ENCODE peak calls at places on chromosomes 7 and 10, in seven cellular contexts. One of them, this sample, is unnamed.

GRCh38 chr10:87861953-87862643 is 1.2 kb downstream of the KLLN start:
- DNase-seq in WERI-Rb-1: peak
- DNase-seq in nephron progenitor cell: peak
- DNase-seq in left ventricle myocardium inferior: peak
- DNase-seq in AG04450: peak
- DNase-seq in WTC11: peak
- DNase-seq in GM20000: peak
- DNase-seq in this sample: peak

GRCh38 chr10:124688889-124689670 is 55.1 kb downstream of the FAM53B start:
- DNase-seq in WERI-Rb-1: no peak
- DNase-seq in nephron progenitor cell: no peak
- DNase-seq in left ventricle myocardium inferior: no peak
- DNase-seq in WTC11: no peak
- DNase-seq in AG04450: no peak
- DNase-seq in GM20000: peak
- DNase-seq in this sample: no peak

GRCh38 chr10:93465806-93466675 is 16.1 kb downstream of the MYOF start:
- DNase-seq in WERI-Rb-1: no peak
- DNase-seq in WTC11: no peak
- DNase-seq in left ventricle myocardium inferior: peak
- DNase-seq in GM20000: no peak
- DNase-seq in AG04450: no peak
- DNase-seq in nephron progenitor cell: no peak
- DNase-seq in this sample: no peak

GRCh38 chr7:17651926-17652385 is 288.3 kb downstream of the SNX13 start:
- DNase-seq in WERI-Rb-1: no peak
- DNase-seq in nephron progenitor cell: no peak
- DNase-seq in left ventricle myocardium inferior: no peak
- DNase-seq in AG04450: peak
- DNase-seq in GM20000: no peak
- DNase-seq in WTC11: no peak
- DNase-seq in this sample: no peak

GRCh38 chr7:70693690-70694356 is 438.1 kb upstream of the GALNT17 start:
- DNase-seq in AG04450: no peak
- DNase-seq in WERI-Rb-1: peak
- DNase-seq in WTC11: peak
- DNase-seq in nephron progenitor cell: peak
- DNase-seq in left ventricle myocardium inferior: peak
- DNase-seq in GM20000: peak
- DNase-seq in this sample: peak

GRCh38 chr10:110652475-110653118 is 8.5 kb downstream of the RBM20 start:
- DNase-seq in AG04450: no peak
- DNase-seq in nephron progenitor cell: no peak
- DNase-seq in left ventricle myocardium inferior: no peak
- DNase-seq in GM20000: no peak
- DNase-seq in WTC11: no peak
- DNase-seq in WERI-Rb-1: no peak
- DNase-seq in this sample: no peak

GRCh38 chr7:55369427-55369826 is 4.3 kb downstream of the LANCL2 start:
- DNase-seq in WERI-Rb-1: no peak
- DNase-seq in WTC11: no peak
- DNase-seq in GM20000: no peak
- DNase-seq in nephron progenitor cell: no peak
- DNase-seq in AG04450: peak
- DNase-seq in left ventricle myocardium inferior: no peak
- DNase-seq in this sample: no peak

GRCh38 chr7:139153832-139154231 is 44.3 kb upstream of the ZC3HAV1 start:
- DNase-seq in nephron progenitor cell: no peak
- DNase-seq in AG04450: peak
- DNase-seq in left ventricle myocardium inferior: no peak
- DNase-seq in WTC11: no peak
- DNase-seq in GM20000: no peak
- DNase-seq in WERI-Rb-1: no peak
- DNase-seq in this sample: no peak

GRCh38 chr7:102393467-102393866 is 2.7 kb upstream of the PRKRIP1 start:
- DNase-seq in left ventricle myocardium inferior: no peak
- DNase-seq in WERI-Rb-1: no peak
- DNase-seq in GM20000: no peak
- DNase-seq in nephron progenitor cell: no peak
- DNase-seq in AG04450: no peak
- DNase-seq in WTC11: no peak
- DNase-seq in this sample: no peak

GRCh38 chr7:105734233-105734632 is 142.2 kb downstream of the ATXN7L1 start:
- DNase-seq in WTC11: no peak
- DNase-seq in AG04450: peak
- DNase-seq in GM20000: no peak
- DNase-seq in left ventricle myocardium inferior: no peak
- DNase-seq in WERI-Rb-1: peak
- DNase-seq in nephron progenitor cell: no peak
- DNase-seq in this sample: no peak

GRCh38 chr10:130455791-130456190 is 319.6 kb downstream of the GLRX3 start:
- DNase-seq in AG04450: no peak
- DNase-seq in nephron progenitor cell: no peak
- DNase-seq in WERI-Rb-1: no peak
- DNase-seq in WTC11: no peak
- DNase-seq in left ventricle myocardium inferior: no peak
- DNase-seq in GM20000: no peak
- DNase-seq in this sample: no peak

GRCh38 chr7:80379034-80379433 is 132.8 kb downstream of the GNAT3 start:
- DNase-seq in WERI-Rb-1: no peak
- DNase-seq in nephron progenitor cell: no peak
- DNase-seq in left ventricle myocardium inferior: no peak
- DNase-seq in AG04450: no peak
- DNase-seq in WTC11: no peak
- DNase-seq in GM20000: no peak
- DNase-seq in this sample: no peak

GRCh38 chr10:8255301-8255700 is 200.8 kb downstream of the GATA3 start:
- DNase-seq in nephron progenitor cell: no peak
- DNase-seq in WTC11: no peak
- DNase-seq in left ventricle myocardium inferior: no peak
- DNase-seq in GM20000: no peak
- DNase-seq in WERI-Rb-1: no peak
- DNase-seq in AG04450: no peak
- DNase-seq in this sample: no peak

GRCh38 chr10:117418121-117418520 is 42.9 kb upstream of the PDZD8 start:
- DNase-seq in GM20000: no peak
- DNase-seq in WTC11: no peak
- DNase-seq in WERI-Rb-1: no peak
- DNase-seq in nephron progenitor cell: no peak
- DNase-seq in left ventricle myocardium inferior: no peak
- DNase-seq in AG04450: no peak
- DNase-seq in this sample: no peak

GRCh38 chr7:33805630-33806233 is 99.6 kb upstream of the BMPER start:
- DNase-seq in WERI-Rb-1: no peak
- DNase-seq in GM20000: no peak
- DNase-seq in nephron progenitor cell: no peak
- DNase-seq in AG04450: no peak
- DNase-seq in left ventricle myocardium inferior: no peak
- DNase-seq in WTC11: no peak
- DNase-seq in this sample: no peak

GRCh38 chr10:65555192-65555591 is 1370.6 kb upstream of the LRRTM3 start:
- DNase-seq in WERI-Rb-1: no peak
- DNase-seq in left ventricle myocardium inferior: no peak
- DNase-seq in AG04450: no peak
- DNase-seq in WTC11: no peak
- DNase-seq in nephron progenitor cell: no peak
- DNase-seq in GM20000: no peak
- DNase-seq in this sample: no peak
- TF ChIP-seq CTCF in WERI-Rb-1: no peak
- TF ChIP-seq CTCF in left ventricle myocardium inferior: no peak
- TF ChIP-seq CTCF in AG04450: no peak
- TF ChIP-seq CTCF in WTC11: no peak
- TF ChIP-seq CTCF in nephron progenitor cell: no peak
- TF ChIP-seq CTCF in GM20000: no peak
- TF ChIP-seq CTCF in this sample: no peak

GRCh38 chr7:35727571-35727970 is 32.6 kb upstream of the HERPUD2 start:
- DNase-seq in nephron progenitor cell: no peak
- DNase-seq in WERI-Rb-1: no peak
- DNase-seq in AG04450: no peak
- DNase-seq in left ventricle myocardium inferior: no peak
- DNase-seq in WTC11: no peak
- DNase-seq in GM20000: peak
- DNase-seq in this sample: no peak
- TF ChIP-seq CTCF in nephron progenitor cell: no peak
- TF ChIP-seq CTCF in WERI-Rb-1: no peak
- TF ChIP-seq CTCF in AG04450: no peak
- TF ChIP-seq CTCF in left ventricle myocardium inferior: no peak
- TF ChIP-seq CTCF in WTC11: no peak
- TF ChIP-seq CTCF in GM20000: no peak
- TF ChIP-seq CTCF in this sample: no peak

GRCh38 chr10:52999258-52999657 is 226.7 kb upstream of the MBL2 start:
- DNase-seq in nephron progenitor cell: no peak
- DNase-seq in WTC11: no peak
- DNase-seq in WERI-Rb-1: no peak
- DNase-seq in left ventricle myocardium inferior: no peak
- DNase-seq in AG04450: no peak
- DNase-seq in GM20000: no peak
- DNase-seq in this sample: no peak
- TF ChIP-seq CTCF in nephron progenitor cell: no peak
- TF ChIP-seq CTCF in WTC11: no peak
- TF ChIP-seq CTCF in WERI-Rb-1: no peak
- TF ChIP-seq CTCF in left ventricle myocardium inferior: no peak
- TF ChIP-seq CTCF in AG04450: no peak
- TF ChIP-seq CTCF in GM20000: no peak
- TF ChIP-seq CTCF in this sample: no peak

DNA sequence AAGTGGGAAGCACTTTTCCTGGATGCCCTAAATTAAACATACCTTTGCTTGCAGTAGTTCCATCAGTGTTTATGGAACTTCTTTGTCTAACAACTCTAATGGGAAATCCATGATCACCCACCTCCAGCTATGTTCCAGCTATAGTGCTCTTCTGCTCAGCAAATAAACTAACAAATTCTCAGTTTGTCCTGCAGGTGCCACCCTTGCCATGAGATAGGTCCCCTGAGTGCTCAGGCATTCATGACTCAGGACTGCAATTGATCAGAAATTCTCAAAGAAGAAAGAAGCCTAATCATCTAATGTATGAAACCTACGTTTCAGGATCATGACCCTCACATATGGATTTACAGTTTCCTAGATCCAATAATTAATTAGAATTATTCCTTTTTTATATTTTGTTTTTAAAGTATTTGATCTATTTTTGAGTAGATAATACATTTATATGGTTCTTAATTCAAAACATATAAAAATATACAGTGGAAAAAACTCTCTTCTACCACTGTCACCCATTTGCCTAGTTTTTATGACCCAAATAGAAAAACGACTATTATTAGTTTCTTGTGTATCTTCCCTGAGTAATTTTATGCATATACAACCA is 48.7 kb upstream of the DYNC1I1 start:
- DNase-seq in nephron progenitor cell: peak
- DNase-seq in left ventricle myocardium inferior: no peak
- DNase-seq in GM20000: peak
- DNase-seq in WERI-Rb-1: peak
- DNase-seq in WTC11: peak
- DNase-seq in AG04450: no peak
- DNase-seq in this sample: peak
- TF ChIP-seq CTCF in nephron progenitor cell: peak
- TF ChIP-seq CTCF in left ventricle myocardium inferior: peak
- TF ChIP-seq CTCF in GM20000: peak
- TF ChIP-seq CTCF in WERI-Rb-1: peak
- TF ChIP-seq CTCF in WTC11: peak
- TF ChIP-seq CTCF in AG04450: no peak
- TF ChIP-seq CTCF in this sample: peak

GRCh38 chr7:151744656-151745055 is 132.3 kb downstream of the PRKAG2 start:
- DNase-seq in WERI-Rb-1: no peak
- DNase-seq in nephron progenitor cell: no peak
- DNase-seq in GM20000: no peak
- DNase-seq in WTC11: no peak
- DNase-seq in AG04450: no peak
- DNase-seq in left ventricle myocardium inferior: no peak
- DNase-seq in this sample: no peak

GRCh38 chr7:151744051-151744580 is 132.8 kb downstream of the PRKAG2 start:
- DNase-seq in AG04450: no peak
- DNase-seq in left ventricle myocardium inferior: no peak
- DNase-seq in WTC11: no peak
- DNase-seq in GM20000: no peak
- DNase-seq in nephron progenitor cell: no peak
- DNase-seq in WERI-Rb-1: no peak
- DNase-seq in this sample: no peak

GRCh38 chr7:151743481-151743983 is 133.4 kb downstream of the PRKAG2 start:
- DNase-seq in nephron progenitor cell: no peak
- DNase-seq in GM20000: no peak
- DNase-seq in WTC11: no peak
- DNase-seq in AG04450: no peak
- DNase-seq in WERI-Rb-1: no peak
- DNase-seq in left ventricle myocardium inferior: peak
- DNase-seq in this sample: no peak

GRCh38 chr7:151745706-151746105 is 131.2 kb downstream of the PRKAG2 start:
- DNase-seq in WTC11: no peak
- DNase-seq in WERI-Rb-1: no peak
- DNase-seq in left ventricle myocardium inferior: no peak
- DNase-seq in GM20000: no peak
- DNase-seq in nephron progenitor cell: no peak
- DNase-seq in AG04450: no peak
- DNase-seq in this sample: no peak

DNA sequence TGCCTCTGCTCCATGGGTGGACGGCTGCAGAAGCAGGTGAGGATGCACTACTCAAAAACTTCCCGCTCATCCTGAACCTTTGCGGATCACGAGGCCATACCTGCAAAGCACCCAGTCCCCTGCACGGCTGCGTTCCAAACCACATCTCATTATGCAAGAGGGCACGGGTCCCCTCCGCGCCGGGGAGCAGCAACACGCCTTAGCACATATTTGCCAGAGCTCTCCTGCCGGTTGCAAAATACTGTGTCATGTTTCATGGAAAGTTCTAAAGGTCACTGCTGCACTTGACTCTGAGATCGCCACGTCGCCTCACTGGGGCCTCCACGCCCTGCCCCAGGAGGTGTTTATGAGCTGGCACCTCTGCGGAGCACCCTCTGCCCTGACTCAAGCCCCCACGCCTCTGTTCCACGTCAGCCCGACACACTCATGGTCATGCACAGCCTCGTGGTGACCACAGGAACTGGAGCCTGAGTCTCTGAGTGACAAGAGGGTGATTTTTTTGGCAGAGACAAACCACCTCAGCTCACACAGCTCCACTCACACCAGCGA is 131.8 kb downstream of the PRKAG2 start:
- DNase-seq in WERI-Rb-1: no peak
- DNase-seq in nephron progenitor cell: no peak
- DNase-seq in GM20000: no peak
- DNase-seq in left ventricle myocardium inferior: peak
- DNase-seq in WTC11: no peak
- DNase-seq in AG04450: no peak
- DNase-seq in this sample: no peak
- TF ChIP-seq CTCF in WERI-Rb-1: no peak
- TF ChIP-seq CTCF in nephron progenitor cell: no peak
- TF ChIP-seq CTCF in GM20000: no peak
- TF ChIP-seq CTCF in left ventricle myocardium inferior: peak
- TF ChIP-seq CTCF in WTC11: no peak
- TF ChIP-seq CTCF in AG04450: peak
- TF ChIP-seq CTCF in this sample: peak

GRCh38 chr10:76026931-76027330 is 595.5 kb downstream of the LRMDA start:
- DNase-seq in AG04450: no peak
- DNase-seq in WERI-Rb-1: no peak
- DNase-seq in left ventricle myocardium inferior: no peak
- DNase-seq in WTC11: no peak
- DNase-seq in nephron progenitor cell: no peak
- DNase-seq in GM20000: no peak
- DNase-seq in this sample: no peak
- TF ChIP-seq CTCF in AG04450: no peak
- TF ChIP-seq CTCF in WERI-Rb-1: peak
- TF ChIP-seq CTCF in left ventricle myocardium inferior: no peak
- TF ChIP-seq CTCF in WTC11: no peak
- TF ChIP-seq CTCF in nephron progenitor cell: no peak
- TF ChIP-seq CTCF in GM20000: no peak
- TF ChIP-seq CTCF in this sample: peak

This sample was measured in neural crest cell.